ENCODE peak calls at places on chromosomes 5 and 9, in seven cellular contexts. D is activated T-cell treated with anti-CD3 and anti-CD28 coated beads for 48 hours, J is kidney epithelial cell, S is BE2C, T is WERI-Rb-1, P is HFFc6, R is tibial nerve. G is an unnamed sample.

GRCh38 chr9:90795084-90795483 is 6.5 kb upstream of the SYK start:
- DNase-seq in P (no peak), S (no peak), J (no peak), D (no peak), R (no peak), T (no peak), G (no peak)

GRCh38 chr9:14958989-14959388 is 48.8 kb upstream of the FREM1 start:
- DNase-seq in S (no peak), D (no peak), P (no peak), J (no peak), T (no peak), R (no peak), G (no peak)

GRCh38 chr5:102241809-102242421 is 54.2 kb downstream of the SLCO4C1 start:
- DNase-seq in S (no peak), J (no peak), T (peak), P (no peak), R (no peak), D (no peak), G (no peak)

GRCh38 chr5:180801596-180802324 is 846 bp downstream of the MGAT1 start:
- DNase-seq in T (no peak), D (no peak), R (no peak), P (no peak), J (no peak), S (no peak), G (no peak)

GRCh38 chr9:104895572-104895971 is 32.4 kb downstream of the ABCA1 start:
- DNase-seq in R (no peak), J (no peak), D (no peak), P (peak), S (no peak), T (no peak), G (no peak)

GRCh38 chr5:80641353-80641752 is 13.1 kb upstream of the MSH3 start:
- DNase-seq in J (no peak), D (no peak), P (no peak), S (no peak), T (no peak), R (no peak), G (no peak)

GRCh38 chr9:106305428-106306133 is 557.4 kb upstream of the ZNF462 start:
- DNase-seq in P (no peak), J (no peak), T (no peak), D (no peak), S (no peak), R (no peak), G (no peak)

GRCh38 chr5:149667084-149667826 is 62.9 kb upstream of the PPARGC1B start:
- DNase-seq in P (peak), R (no peak), J (no peak), S (peak), D (no peak), T (peak), G (no peak)

GRCh38 chr5:23977996-23978395 is 470.6 kb downstream of the PRDM9 start:
- DNase-seq in P (no peak), R (no peak), S (peak), D (peak), J (no peak), T (peak), G (no peak)

GRCh38 chr9:107868166-107868565 is 378.6 kb upstream of the KLF4 start:
- DNase-seq in S (no peak), P (no peak), T (no peak), D (no peak), R (no peak), J (no peak), G (no peak)

GRCh38 chr9:110767559-110768063 is 99.0 kb downstream of the MUSK start:
- DNase-seq in T (no peak), R (peak), S (no peak), D (no peak), J (no peak), P (no peak), G (no peak)

GRCh38 chr5:149585910-149586309 is 4.6 kb downstream of the ARHGEF37 start:
- DNase-seq in T (no peak), P (no peak), S (no peak), R (no peak), D (no peak), J (no peak), G (no peak)

GRCh38 chr9:131732061-131732526 is 7.8 kb downstream of the RAPGEF1 start:
- DNase-seq in J (no peak), S (no peak), R (no peak), T (no peak), P (peak), D (no peak), G (no peak)

GRCh38 chr9:134481762-134482161 is 155.5 kb downstream of the RXRA start:
- DNase-seq in S (no peak), R (no peak), T (no peak), D (no peak), J (no peak), P (no peak), G (no peak)

GRCh38 chr5:93578813-93579560 is 2.0 kb downstream of the NR2F1-AS1 start:
- DNase-seq in P (no peak), R (peak), T (no peak), J (no peak), S (no peak), D (no peak), G (peak)

GRCh38 chr9:114721491-114722362 is 39.7 kb upstream of the TEX48 start:
- DNase-seq in P (no peak), S (no peak), D (no peak), J (no peak), T (peak), R (no peak), G (no peak)

GRCh38 chr9:132973713-132974112 is 4.8 kb upstream of the GFI1B start:
- DNase-seq in S (no peak), D (peak), J (no peak), R (no peak), T (peak), P (peak), G (no peak)